ENCODE peak calls at places on chromosome 15, in seven cellular contexts. One of them, this sample, is unnamed.
A peak's percentile ranks its signal among the peaks of the same experiment; 100 is the strongest.

GRCh38 chr15:34810455-34811146 is 15.3 kb upstream of the ACTC1 start:
- DNase-seq in stimulated activated CD4-positive, alpha-beta T cell treated with anti-CD3 and anti-CD28 coated beads, Interleukin-1b, Interleukin-23, amount 100 ng/mL, for 1 hour: no peak
- DNase-seq in HTR-8/SVneo: peak; percentile 58
- DNase-seq in OCI-LY7: no peak
- DNase-seq in activated CD8-positive, alpha-beta memory T cell treated with anti-CD3 and anti-CD28 coated beads for 48 hours: no peak
- DNase-seq in left ventricle myocardium superior: no peak
- DNase-seq in fibroblast of gingiva: peak; percentile 96
- DNase-seq in this sample: no peak

GRCh38 chr15:69885182-69886041 is 212.3 kb downstream of the TLE3 start:
- DNase-seq in stimulated activated CD4-positive, alpha-beta T cell treated with anti-CD3 and anti-CD28 coated beads, Interleukin-1b, Interleukin-23, amount 100 ng/mL, for 1 hour: no peak
- DNase-seq in HTR-8/SVneo: no peak
- DNase-seq in OCI-LY7: no peak
- DNase-seq in activated CD8-positive, alpha-beta memory T cell treated with anti-CD3 and anti-CD28 coated beads for 48 hours: no peak
- DNase-seq in left ventricle myocardium superior: no peak
- DNase-seq in fibroblast of gingiva: no peak
- DNase-seq in this sample: peak; percentile 7

GRCh38 chr15:74132681-74133070 is 2.3 kb downstream of the ISLR2 start:
- DNase-seq in stimulated activated CD4-positive, alpha-beta T cell treated with anti-CD3 and anti-CD28 coated beads, Interleukin-1b, Interleukin-23, amount 100 ng/mL, for 1 hour: no peak
- DNase-seq in HTR-8/SVneo: no peak
- DNase-seq in OCI-LY7: no peak
- DNase-seq in activated CD8-positive, alpha-beta memory T cell treated with anti-CD3 and anti-CD28 coated beads for 48 hours: no peak
- DNase-seq in left ventricle myocardium superior: no peak
- DNase-seq in fibroblast of gingiva: no peak
- DNase-seq in this sample: no peak

GRCh38 chr15:101503296-101503599 is 13.7 kb upstream of the PCSK6 start:
- DNase-seq in stimulated activated CD4-positive, alpha-beta T cell treated with anti-CD3 and anti-CD28 coated beads, Interleukin-1b, Interleukin-23, amount 100 ng/mL, for 1 hour: no peak
- DNase-seq in HTR-8/SVneo: no peak
- DNase-seq in OCI-LY7: no peak
- DNase-seq in activated CD8-positive, alpha-beta memory T cell treated with anti-CD3 and anti-CD28 coated beads for 48 hours: no peak
- DNase-seq in left ventricle myocardium superior: no peak
- DNase-seq in fibroblast of gingiva: no peak
- DNase-seq in this sample: no peak

GRCh38 chr15:100112061-100112420 is 229.7 kb downstream of the ADAMTS17 start:
- DNase-seq in stimulated activated CD4-positive, alpha-beta T cell treated with anti-CD3 and anti-CD28 coated beads, Interleukin-1b, Interleukin-23, amount 100 ng/mL, for 1 hour: no peak
- DNase-seq in HTR-8/SVneo: no peak
- DNase-seq in OCI-LY7: no peak
- DNase-seq in activated CD8-positive, alpha-beta memory T cell treated with anti-CD3 and anti-CD28 coated beads for 48 hours: no peak
- DNase-seq in left ventricle myocardium superior: no peak
- DNase-seq in fibroblast of gingiva: no peak
- DNase-seq in this sample: no peak

GRCh38 chr15:64246364-64247189 is 83.8 kb upstream of the PPIB start:
- DNase-seq in stimulated activated CD4-positive, alpha-beta T cell treated with anti-CD3 and anti-CD28 coated beads, Interleukin-1b, Interleukin-23, amount 100 ng/mL, for 1 hour: no peak
- DNase-seq in HTR-8/SVneo: peak; percentile 67
- DNase-seq in OCI-LY7: no peak
- DNase-seq in activated CD8-positive, alpha-beta memory T cell treated with anti-CD3 and anti-CD28 coated beads for 48 hours: peak; percentile 8
- DNase-seq in left ventricle myocardium superior: no peak
- DNase-seq in fibroblast of gingiva: peak; percentile 68
- DNase-seq in this sample: no peak

GRCh38 chr15:77830041-77830440 is 197.3 kb upstream of the LINGO1 start:
- DNase-seq in stimulated activated CD4-positive, alpha-beta T cell treated with anti-CD3 and anti-CD28 coated beads, Interleukin-1b, Interleukin-23, amount 100 ng/mL, for 1 hour: no peak
- DNase-seq in HTR-8/SVneo: peak; percentile 34
- DNase-seq in OCI-LY7: no peak
- DNase-seq in activated CD8-positive, alpha-beta memory T cell treated with anti-CD3 and anti-CD28 coated beads for 48 hours: no peak
- DNase-seq in left ventricle myocardium superior: no peak
- DNase-seq in fibroblast of gingiva: peak; percentile 7
- DNase-seq in this sample: no peak

GRCh38 chr15:34855397-34855796 is 60.0 kb upstream of the ACTC1 start:
- DNase-seq in stimulated activated CD4-positive, alpha-beta T cell treated with anti-CD3 and anti-CD28 coated beads, Interleukin-1b, Interleukin-23, amount 100 ng/mL, for 1 hour: no peak
- DNase-seq in HTR-8/SVneo: no peak
- DNase-seq in OCI-LY7: no peak
- DNase-seq in activated CD8-positive, alpha-beta memory T cell treated with anti-CD3 and anti-CD28 coated beads for 48 hours: no peak
- DNase-seq in left ventricle myocardium superior: no peak
- DNase-seq in fibroblast of gingiva: peak; percentile 64
- DNase-seq in this sample: no peak